ENCODE peak calls at places on chromosomes 13 and 19, in five cellular contexts. G is tibial nerve, M is GM10248, Y is H9, F is AG10803. O is an unnamed sample.
A peak's percentile ranks its signal among the peaks of the same experiment; 100 is the strongest.

GRCh38 chr19:47428177-47428894 is 9.0 kb upstream of the MEIS3 start:
- DNase-seq in G (peak; percentile 73), M (peak; percentile 89), Y (peak; percentile 100), F (peak; percentile 97), O (peak; percentile 92)

GRCh38 chr19:21143428-21143827 is 1.6 kb downstream of the ZNF431 start:
- DNase-seq in G (no peak), M (no peak), Y (no peak), F (no peak), O (no peak)

GRCh38 chr19:51676566-51677083 is 16.5 kb upstream of the SPACA6 start:
- DNase-seq in G (no peak), M (no peak), Y (no peak), F (no peak), O (no peak)

GRCh38 chr19:48169585-48169973 is 565 bp downstream of the LIG1 start:
- DNase-seq in G (peak; percentile 55), M (peak; percentile 95), Y (peak; percentile 93), F (peak; percentile 46), O (peak; percentile 97)

GRCh38 chr13:96822900-96823299 is 171.4 kb downstream of the OXGR1 start:
- DNase-seq in G (no peak), M (peak; percentile 13), Y (peak; percentile 65), F (no peak), O (no peak)

GRCh38 chr13:94345374-94346195 is 133.9 kb downstream of the DCT start:
- DNase-seq in G (no peak), M (no peak), Y (no peak), F (peak; percentile 59), O (no peak)

GRCh38 chr19:41578886-41579285 is 2.9 kb downstream of the CEACAM21 start:
- DNase-seq in G (no peak), M (no peak), Y (no peak), F (no peak), O (no peak)

GRCh38 chr19:40805258-40805868 is 6.4 kb downstream of the EGLN2 start:
- DNase-seq in G (no peak), M (no peak), Y (no peak), F (no peak), O (no peak)

GRCh38 chr13:47033216-47033615 is 136.4 kb upstream of the HTR2A start:
- DNase-seq in G (no peak), M (no peak), Y (no peak), F (peak; percentile 48), O (no peak)

GRCh38 chr19:47682939-47683338 is 30.3 kb upstream of the EHD2 start:
- DNase-seq in G (no peak), M (no peak), Y (no peak), F (no peak), O (no peak)

GRCh38 chr19:16379521-16380313 is 55.1 kb downstream of the KLF2 start:
- DNase-seq in G (no peak), M (no peak), Y (no peak), F (no peak), O (no peak)

GRCh38 chr13:39417643-39418042 is 185.3 kb downstream of the LHFPL6 start:
- DNase-seq in G (no peak), M (no peak), Y (peak; percentile 49), F (peak; percentile 52), O (no peak)

GRCh38 chr19:38148337-38148736 is 75.7 kb downstream of the DPF1 start:
- DNase-seq in G (no peak), M (no peak), Y (no peak), F (no peak), O (no peak)

GRCh38 chr13:25811506-25811905 is 240.3 kb downstream of the SHISA2 start:
- DNase-seq in G (no peak), M (no peak), Y (no peak), F (no peak), O (no peak)
- TF ChIP-seq CTCF in G (no peak), M (no peak), Y (no peak), F (no peak), O (no peak)

GRCh38 chr19:11204076-11204602 is 6.8 kb upstream of the KANK2 start:
- DNase-seq in G (no peak), M (no peak), Y (no peak), F (no peak), O (no peak)

GRCh38 chr19:11201791-11202190 is 4.4 kb upstream of the KANK2 start:
- DNase-seq in G (no peak), M (no peak), Y (no peak), F (no peak), O (no peak)

GRCh38 chr19:11202488-11203193 is 5.3 kb upstream of the KANK2 start:
- DNase-seq in G (no peak), M (no peak), Y (no peak), F (no peak), O (no peak)

GRCh38 chr19:11204943-11205349 is 7.6 kb upstream of the KANK2 start:
- DNase-seq in G (no peak), M (no peak), Y (no peak), F (no peak), O (no peak)

DNA sequence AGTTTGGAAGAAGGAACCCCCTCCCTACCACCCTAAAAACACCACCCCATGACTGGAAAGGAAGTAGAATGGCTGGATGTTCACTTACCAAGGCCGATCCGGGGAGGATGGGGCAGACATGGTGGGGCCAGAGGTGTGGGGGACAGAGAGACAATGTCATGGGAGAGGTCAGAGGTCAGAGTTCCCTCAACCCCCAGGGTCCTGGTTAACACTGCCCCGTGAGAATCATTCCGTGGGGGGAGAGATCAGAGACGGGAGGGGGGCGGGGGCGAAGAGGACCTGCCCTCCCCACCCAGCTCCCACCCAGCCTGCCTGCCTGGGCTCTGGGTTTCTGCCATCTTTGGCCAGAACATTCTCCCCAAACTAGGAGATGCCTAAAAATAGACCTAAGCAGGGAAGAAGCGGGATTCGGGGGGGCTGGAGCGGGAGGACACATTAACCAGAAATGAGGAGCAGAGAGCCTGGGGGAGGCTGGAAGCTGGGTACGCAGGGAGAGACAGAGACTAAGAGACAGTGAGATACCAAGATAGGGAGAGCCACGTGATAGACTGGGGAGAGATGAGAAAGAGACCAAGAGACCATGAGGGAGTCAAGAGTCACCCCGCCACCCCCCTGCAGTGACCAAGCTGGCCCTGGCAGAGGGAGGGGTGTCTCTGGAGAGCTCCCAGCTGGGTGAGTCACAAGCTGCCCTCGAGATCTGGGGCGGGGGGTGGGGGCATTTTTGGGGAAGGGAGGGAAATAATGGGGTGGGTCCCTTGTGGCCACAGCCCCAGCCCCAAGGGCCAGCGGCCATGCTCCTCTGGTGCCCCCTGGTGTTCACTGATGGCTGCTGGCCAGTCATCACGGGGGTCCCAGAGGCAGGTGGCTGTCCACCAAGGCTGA is 6.1 kb upstream of the KANK2 start:
- DNase-seq in G (peak; percentile 76), M (peak; percentile 71), Y (peak; percentile 79), F (peak; percentile 83), O (peak; percentile 81)
- TF ChIP-seq CTCF in G (peak; percentile 76), M (peak; percentile 79), Y (peak; percentile 86), F (peak; percentile 78), O (peak; percentile 84)

GRCh38 chr19:3107658-3108057 is 13.5 kb downstream of the GNA11 start:
- DNase-seq in G (no peak), M (no peak), Y (no peak), F (no peak), O (no peak)

GRCh38 chr19:3111586-3112247 is 17.6 kb downstream of the GNA11 start:
- DNase-seq in G (no peak), M (no peak), Y (no peak), F (no peak), O (no peak)

GRCh38 chr19:3108775-3109174 is 14.6 kb downstream of the GNA11 start:
- DNase-seq in G (peak; percentile 64), M (peak; percentile 77), Y (peak; percentile 82), F (peak; percentile 51), O (peak; percentile 82)

GRCh38 chr19:3110126-3110825 is 16.1 kb downstream of the GNA11 start:
- DNase-seq in G (no peak), M (no peak), Y (no peak), F (no peak), O (no peak)

DNA sequence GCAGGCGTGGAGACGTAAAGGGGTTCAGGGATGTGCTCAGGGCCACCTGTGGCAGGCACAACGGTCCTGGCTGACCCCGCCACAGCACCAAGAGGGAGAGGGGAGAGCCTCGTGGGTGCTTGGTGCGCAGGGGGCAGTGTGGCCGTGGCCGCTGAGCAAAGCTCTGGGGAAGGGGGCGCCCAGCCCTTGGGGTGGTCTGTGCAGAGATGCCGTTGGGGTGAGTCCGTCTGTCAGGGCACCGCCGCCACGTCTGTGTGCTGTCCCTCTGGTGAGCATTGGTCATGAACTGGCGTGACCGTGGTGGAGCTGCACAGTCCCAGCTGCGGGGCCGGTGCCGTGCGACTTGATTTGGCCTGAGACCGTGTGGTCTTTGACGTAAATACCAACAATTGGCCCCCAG is 15.3 kb downstream of the GNA11 start:
- DNase-seq in G (no peak), M (no peak), Y (no peak), F (no peak), O (no peak)
- TF ChIP-seq CTCF in G (no peak), M (no peak), Y (no peak), F (no peak), O (no peak)

GRCh38 chr19:14580623-14581237 is 2.2 kb upstream of the CLEC17A start:
- DNase-seq in G (no peak), M (peak; percentile 54), Y (no peak), F (no peak), O (peak; percentile 55)
- TF ChIP-seq CTCF in G (no peak), M (no peak), Y (peak; percentile 21), F (no peak), O (no peak)

GRCh38 chr19:5480427-5480836 is 25.2 kb downstream of the ZNRF4 start:
- DNase-seq in G (no peak), M (peak; percentile 60), Y (peak; percentile 64), F (no peak), O (peak; percentile 70)
- TF ChIP-seq CTCF in G (peak; percentile 39), M (peak; percentile 42), Y (peak; percentile 79), F (peak; percentile 48), O (peak; percentile 30)

DNA sequence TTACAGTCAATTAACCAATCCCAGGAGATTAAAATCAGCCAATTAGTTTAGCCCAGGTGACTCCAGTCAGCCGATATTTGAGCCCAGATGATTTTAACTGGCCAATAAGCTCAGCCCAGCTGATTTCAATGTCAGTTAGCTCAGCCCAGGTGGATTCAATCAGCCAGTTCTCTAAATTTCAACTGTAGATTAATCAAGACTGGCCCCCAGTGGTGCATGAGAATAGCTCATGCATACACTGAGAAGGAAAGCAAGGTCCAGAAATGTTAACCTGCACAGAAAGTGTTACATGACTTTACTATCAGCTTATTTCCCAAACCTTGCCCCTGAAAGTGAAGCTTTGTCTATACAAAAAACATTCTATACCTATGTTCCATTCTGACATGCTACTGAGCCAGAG is 55.4 kb upstream of the ZNF724 start:
- DNase-seq in G (no peak), M (no peak), Y (no peak), F (no peak), O (no peak)
- TF ChIP-seq CTCF in G (no peak), M (no peak), Y (no peak), F (no peak), O (no peak)

GRCh38 chr13:77717508-77717907 is 20.0 kb downstream of the SLAIN1 start:
- DNase-seq in G (no peak), M (no peak), Y (no peak), F (no peak), O (no peak)

GRCh38 chr13:77715233-77715891 is 17.9 kb downstream of the SLAIN1 start:
- DNase-seq in G (no peak), M (no peak), Y (no peak), F (no peak), O (no peak)

GRCh38 chr13:77719128-77719527 is 21.6 kb downstream of the SLAIN1 start:
- DNase-seq in G (no peak), M (no peak), Y (no peak), F (no peak), O (peak; percentile 16)

GRCh38 chr13:77714119-77714755 is 16.8 kb downstream of the SLAIN1 start:
- DNase-seq in G (no peak), M (no peak), Y (no peak), F (no peak), O (no peak)
- TF ChIP-seq CTCF in G (no peak), M (no peak), Y (no peak), F (no peak), O (no peak)